ENCODE peak calls at places on chromosome 9, in eight cellular contexts. F is GM20000, Q is PC-3, M is fibroblast of lung, P is endothelial cell, E is astrocyte of the spinal cord, D is tibial artery, K is heart left ventricle. R is an unnamed sample.

GRCh38 chr9:123058834-123059233 is 25.4 kb downstream of the GPR21 start:
- DNase-seq in D (no peak), P (no peak), M (peak), F (no peak), K (no peak), Q (peak), E (peak), R (no peak)

GRCh38 chr9:86600291-86600690 is 246.1 kb upstream of the TUT7 start:
- DNase-seq in P (no peak), Q (peak), M (peak), K (no peak), E (peak), F (no peak), D (no peak), R (no peak)

GRCh38 chr9:134503301-134504105 is 138.1 kb upstream of the COL5A1 start:
- DNase-seq in F (no peak), Q (no peak), M (no peak), P (no peak), K (no peak), E (no peak), D (peak), R (no peak)

GRCh38 chr9:107292811-107293554 is 9.9 kb downstream of the RAD23B start:
- DNase-seq in Q (no peak), F (no peak), P (no peak), E (no peak), D (no peak), M (no peak), K (no peak), R (no peak)

GRCh38 chr9:134272302-134273023 is 53.8 kb upstream of the RXRA start:
- DNase-seq in Q (no peak), P (no peak), K (no peak), E (no peak), D (no peak), M (no peak), F (no peak), R (no peak)

GRCh38 chr9:81266674-81267073 is 422.7 kb downstream of the TLE1 start:
- DNase-seq in P (no peak), F (no peak), K (no peak), M (peak), Q (peak), E (peak), D (no peak), R (no peak)

GRCh38 chr9:89991204-89991790 is 386.5 kb downstream of the GADD45G start:
- DNase-seq in F (no peak), Q (no peak), M (no peak), K (no peak), D (no peak), P (no peak), E (no peak), R (no peak)

GRCh38 chr9:459491-460444 is 245.1 kb downstream of the DOCK8 start:
- DNase-seq in E (no peak), P (no peak), F (no peak), K (no peak), D (no peak), Q (no peak), M (no peak), R (peak)

GRCh38 chr9:101458955-101459631 is 23.5 kb upstream of the ALDOB start:
- DNase-seq in Q (peak), F (peak), M (peak), E (peak), P (peak), D (no peak), K (no peak), R (peak)

GRCh38 chr9:107600060-107600573 is 110.5 kb upstream of the KLF4 start:
- DNase-seq in F (no peak), M (no peak), P (no peak), Q (no peak), K (peak), E (no peak), D (no peak), R (no peak)

GRCh38 chr9:136671646-136672430 is 9.1 kb downstream of the EGFL7 start:
- DNase-seq in D (no peak), E (no peak), F (peak), K (no peak), M (no peak), P (peak), Q (peak), R (peak)

GRCh38 chr9:13805566-13805965 is 508.4 kb downstream of the NFIB start:
- DNase-seq in M (peak), D (no peak), P (no peak), E (no peak), F (no peak), Q (no peak), K (no peak), R (no peak)

GRCh38 chr9:93086445-93087224 is 9.4 kb upstream of the CARD19 start:
- DNase-seq in M (no peak), P (no peak), Q (no peak), E (no peak), K (no peak), F (no peak), D (peak), R (no peak)

GRCh38 chr9:129177443-129177790 is 644 bp downstream of the IER5L start:
- DNase-seq in D (no peak), E (no peak), F (peak), M (no peak), K (no peak), P (peak), Q (no peak), R (no peak)

GRCh38 chr9:93064392-93065124 is 6.1 kb downstream of the SUSD3 start:
- DNase-seq in F (peak), M (no peak), E (peak), D (no peak), K (no peak), Q (no peak), P (no peak), R (peak)

GRCh38 chr9:134437417-134438203 is 111.4 kb downstream of the RXRA start:
- DNase-seq in K (no peak), P (no peak), F (no peak), E (no peak), D (no peak), Q (no peak), M (no peak), R (no peak)

GRCh38 chr9:110464321-110464720 is 115.2 kb downstream of the SVEP1 start:
- DNase-seq in E (no peak), F (no peak), Q (no peak), K (no peak), P (no peak), M (no peak), D (no peak), R (no peak)

GRCh38 chr9:120505186-120505585 is 74.8 kb downstream of the CDK5RAP2 start:
- DNase-seq in E (no peak), P (no peak), Q (no peak), M (peak), F (no peak), D (no peak), K (no peak), R (no peak)

GRCh38 chr9:129487658-129488483 is 133.0 kb downstream of the C9orf50 start:
- DNase-seq in E (peak), D (peak), K (peak), Q (no peak), M (peak), P (no peak), F (no peak), R (peak)

GRCh38 chr9:20658677-20659473 is 25.2 kb upstream of the FOCAD start:
- DNase-seq in K (no peak), Q (peak), D (no peak), P (peak), F (no peak), E (peak), M (peak), R (peak)

GRCh38 chr9:35226685-35227084 is 64.9 kb downstream of the UNC13B start:
- DNase-seq in F (no peak), P (no peak), E (no peak), K (no peak), M (no peak), D (no peak), Q (no peak), R (no peak)

GRCh38 chr9:127281887-127282286 is 17.3 kb downstream of the GARNL3 start:
- DNase-seq in D (no peak), Q (no peak), E (no peak), K (no peak), F (no peak), M (no peak), P (no peak), R (no peak)

GRCh38 chr9:91775011-91775707 is 174.9 kb downstream of the ROR2 start:
- DNase-seq in D (no peak), M (peak), Q (peak), E (peak), K (peak), F (peak), P (peak), R (peak)

GRCh38 chr9:1513105-1513504 is 462.9 kb downstream of the DMRT2 start:
- DNase-seq in M (no peak), E (no peak), D (no peak), K (no peak), F (no peak), P (no peak), Q (no peak), R (no peak)

GRCh38 chr9:134163374-134164196 is 779 bp downstream of the RNU6ATAC start:
- DNase-seq in Q (peak), P (peak), M (peak), E (peak), D (peak), K (peak), F (peak), R (peak)

GRCh38 chr9:92094655-92095054 is 20.6 kb downstream of the SPTLC1 start:
- DNase-seq in M (no peak), F (no peak), E (peak), K (no peak), P (no peak), D (no peak), Q (peak), R (peak)

GRCh38 chr9:36739538-36740116 is 166.9 kb downstream of the MELK start:
- DNase-seq in D (no peak), E (no peak), M (no peak), F (no peak), P (no peak), K (no peak), Q (no peak), R (peak)
- TF ChIP-seq CTCF in D (no peak), E (no peak), M (no peak), F (no peak), P (no peak), K (no peak), Q (no peak), R (no peak)

GRCh38 chr9:131420913-131421312 is 27.0 kb downstream of the PRRC2B start:
- DNase-seq in F (no peak), M (peak), E (peak), K (no peak), D (no peak), P (no peak), Q (no peak), R (no peak)
- TF ChIP-seq CTCF in F (no peak), M (no peak), E (peak), K (no peak), D (no peak), P (no peak), Q (no peak), R (no peak)

DNA sequence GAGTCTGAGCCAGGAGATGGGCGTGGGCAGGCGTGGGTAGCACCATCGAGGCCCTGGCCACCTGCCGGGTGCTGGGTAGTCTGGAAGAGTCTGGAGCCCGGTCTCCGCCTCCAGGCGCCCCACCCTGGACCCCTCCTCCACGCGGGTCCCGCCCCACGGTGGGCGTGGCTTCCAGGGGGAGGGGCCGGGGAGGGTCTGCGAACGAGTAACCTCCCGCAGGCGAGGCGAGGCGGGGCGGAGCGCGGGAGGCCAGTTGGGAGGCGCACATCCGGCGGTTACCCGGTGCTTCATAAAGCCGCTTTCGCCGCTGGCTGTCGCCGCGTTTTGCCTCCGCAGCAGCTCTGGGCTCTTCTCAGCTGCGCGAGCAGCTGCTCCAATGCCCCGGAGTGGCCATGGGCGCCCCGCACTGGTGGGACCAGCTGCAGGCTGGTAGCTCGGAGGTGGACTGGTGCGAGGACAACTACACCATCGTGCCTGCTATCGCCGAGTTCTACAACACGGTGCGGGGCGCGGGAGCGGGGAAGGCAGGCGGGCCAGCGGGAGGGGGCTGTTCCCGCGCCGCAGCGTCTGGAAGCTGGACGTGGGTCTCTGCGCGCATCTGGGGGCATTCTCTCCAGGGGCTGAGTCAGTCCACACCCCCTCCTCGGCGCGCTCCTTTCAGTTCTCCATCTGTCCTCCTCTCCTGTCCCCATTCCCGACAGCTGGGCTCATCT is at the start of gene ACER2:
- DNase-seq in D (peak), E (peak), K (peak), Q (peak), P (peak), M (peak), F (peak), R (peak)
- TF ChIP-seq CTCF in D (no peak), E (peak), K (no peak), Q (no peak), P (no peak), M (no peak), F (peak), R (no peak)

DNA sequence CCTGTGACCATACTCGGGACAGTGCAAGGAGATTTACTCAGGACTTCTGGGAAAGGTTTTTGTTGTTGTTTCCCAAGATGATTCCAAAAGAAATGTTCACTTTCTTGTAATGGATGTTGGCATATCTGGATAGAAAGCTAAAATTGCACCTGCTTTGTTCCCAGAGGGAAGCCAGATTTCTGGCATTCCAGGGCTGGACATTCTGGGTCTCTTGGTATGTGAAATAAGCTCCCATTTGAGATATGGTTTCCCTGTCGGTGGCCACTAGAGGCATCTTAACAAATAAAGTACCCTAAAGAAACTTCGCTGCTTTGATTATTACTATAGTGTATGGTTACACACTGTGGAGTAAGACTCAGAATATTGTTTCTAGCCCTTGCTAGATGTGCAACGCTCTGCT is 737.3 kb downstream of the BRINP1 start:
- DNase-seq in M (no peak), K (no peak), F (no peak), Q (no peak), D (no peak), P (no peak), E (no peak), R (no peak)
- TF ChIP-seq CTCF in M (no peak), K (no peak), F (no peak), Q (no peak), D (no peak), P (no peak), E (no peak), R (no peak)

GRCh38 chr9:99819123-99819483 is 2.6 kb upstream of the NR4A3 start:
- DNase-seq in F (no peak), Q (no peak), K (no peak), E (no peak), P (no peak), D (no peak), M (no peak), R (peak)

GRCh38 chr9:99816392-99816791 is 5.3 kb upstream of the NR4A3 start:
- DNase-seq in F (no peak), K (no peak), P (no peak), D (no peak), Q (no peak), E (no peak), M (no peak), R (no peak)

GRCh38 chr9:99820330-99821186 is 1.1 kb upstream of the NR4A3 start:
- DNase-seq in Q (peak), M (peak), D (peak), K (peak), F (peak), P (no peak), E (peak), R (peak)

GRCh38 chr9:99819484-99820329 is 2.0 kb upstream of the NR4A3 start:
- DNase-seq in P (peak), D (peak), E (peak), F (peak), K (peak), Q (peak), M (peak), R (peak)

DNA sequence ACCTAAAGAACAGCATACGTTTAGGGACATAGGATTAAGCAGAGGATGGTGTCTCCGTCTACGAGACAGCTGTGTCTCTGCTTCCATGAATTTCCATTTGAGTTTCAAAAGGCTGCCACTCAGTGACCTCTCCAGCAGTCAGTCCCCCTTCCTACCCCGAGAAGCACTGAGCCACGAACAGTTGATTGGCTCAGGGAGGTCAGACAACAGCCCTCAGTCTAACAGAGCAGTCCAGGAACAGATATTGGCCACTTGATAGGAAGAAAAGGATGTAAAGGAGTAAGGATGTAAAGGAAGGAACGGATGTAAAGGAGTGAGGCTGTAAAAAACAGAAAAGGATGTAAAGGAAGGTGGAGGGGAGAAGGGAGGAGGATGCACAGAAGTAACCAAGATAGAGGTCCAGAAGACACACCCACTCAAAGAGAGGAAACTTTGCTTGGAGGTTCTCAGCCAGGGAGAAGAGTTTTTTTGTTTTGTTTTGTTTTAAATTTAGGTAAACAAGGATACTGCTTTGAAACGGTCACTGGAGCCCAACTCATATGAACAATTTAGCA is 3.2 kb upstream of the NR4A3 start:
- DNase-seq in K (no peak), Q (no peak), F (no peak), P (peak), D (no peak), M (no peak), E (no peak), R (no peak)
- TF ChIP-seq CTCF in K (no peak), Q (no peak), F (no peak), P (no peak), D (no peak), M (no peak), E (no peak), R (no peak)

GRCh38 chr9:121772600-121773285 is 121.3 kb downstream of the DAB2IP start:
- DNase-seq in K (peak), F (no peak), D (peak), M (no peak), Q (no peak), E (no peak), P (no peak), R (no peak)
- TF ChIP-seq CTCF in K (no peak), F (no peak), D (no peak), M (no peak), Q (no peak), E (no peak), P (no peak), R (no peak)

DNA sequence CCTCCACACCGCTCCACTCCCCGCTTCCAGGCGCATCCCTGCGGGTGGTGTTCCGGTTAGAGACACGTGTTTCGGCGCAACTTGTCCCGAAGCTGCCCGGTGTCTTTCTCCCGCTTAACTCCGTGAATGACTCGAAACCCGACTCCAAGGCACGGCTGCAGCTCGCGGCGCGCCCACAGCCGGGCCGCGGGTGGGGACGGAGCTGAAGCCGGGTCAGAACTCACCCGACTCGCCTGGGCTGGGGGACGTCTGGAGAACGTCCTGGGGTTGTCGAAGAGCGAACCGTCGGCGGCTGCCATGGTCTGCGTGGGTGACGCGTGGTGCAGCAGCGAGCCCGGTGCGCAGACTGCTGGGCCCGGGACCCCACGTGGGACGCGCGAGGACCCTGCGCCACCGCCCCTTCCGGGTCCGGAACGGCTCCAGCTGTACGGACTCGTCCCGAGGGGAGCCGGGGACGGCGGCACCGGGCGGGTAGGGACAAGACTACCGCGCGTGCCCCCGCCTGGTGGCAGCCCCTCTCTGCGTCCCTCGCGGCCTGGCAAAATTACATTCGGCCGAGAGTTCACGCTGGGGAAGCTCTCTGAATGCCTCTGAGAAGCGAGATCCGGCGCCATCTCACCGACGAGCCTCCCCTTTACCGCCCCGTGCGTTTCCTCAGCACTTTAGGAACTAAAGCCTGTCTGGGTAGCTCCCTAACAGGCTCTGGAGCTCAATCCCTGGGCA is at the start of gene DDX31:
- DNase-seq in E (peak), P (peak), F (peak), K (peak), Q (peak), D (peak), M (peak), R (peak)
- TF ChIP-seq CTCF in E (no peak), P (no peak), F (no peak), K (no peak), Q (no peak), D (no peak), M (no peak), R (no peak)

DNA sequence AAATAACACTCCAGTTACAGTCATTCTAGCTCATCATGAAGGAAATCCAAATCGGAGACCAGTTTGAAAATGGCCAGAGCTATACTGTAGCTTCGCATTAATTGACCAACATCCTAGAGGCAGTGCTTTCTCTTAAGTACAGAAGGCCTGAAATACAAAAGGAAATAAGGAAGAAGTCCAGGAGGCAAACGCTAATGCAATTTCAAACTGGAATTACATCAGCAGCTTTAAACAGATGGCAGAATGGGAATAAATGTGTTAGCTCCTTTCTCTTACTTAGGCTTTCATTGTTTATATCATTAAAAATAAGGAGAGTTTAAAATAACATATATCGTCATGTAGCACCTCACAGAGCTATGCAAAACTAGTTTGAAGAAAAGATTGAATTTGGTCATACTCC is 197.0 kb downstream of the SEC61B start:
- DNase-seq in F (no peak), D (no peak), P (no peak), Q (no peak), M (peak), K (no peak), E (no peak), R (no peak)
- TF ChIP-seq CTCF in F (no peak), D (no peak), P (no peak), Q (no peak), M (no peak), K (no peak), E (no peak), R (no peak)

R was measured in activated CD8-positive, alpha-beta T cell treated with anti-CD3 and anti-CD28 coated beads for 36 hours.